ENCODE peak calls at places on chromosomes 1 and 21, in seven cellular contexts. S is A549, J is T-helper 17 cell, Q is choroid plexus epithelial cell, K is progenitor cell of endocrine pancreas, C is astrocyte of the spinal cord, N is A172. Z is an unnamed sample.

GRCh38 chr1:84855168-84855567 is 37.8 kb downstream of the LPAR3 start:
- DNase-seq in S (no peak), Q (no peak), C (no peak), J (no peak), N (peak), K (no peak), Z (no peak)

GRCh38 chr1:17010601-17011438 is 908 bp downstream of the ATP13A2 start:
- DNase-seq in K (no peak), Q (no peak), N (peak), S (no peak), C (no peak), J (no peak), Z (peak)

GRCh38 chr1:46427541-46427940 is 33.4 kb downstream of the FAAH start:
- DNase-seq in K (no peak), C (no peak), N (no peak), S (no peak), Q (no peak), J (no peak), Z (no peak)

GRCh38 chr21:27839512-27840115 is 872.7 kb upstream of the ADAMTS5 start:
- DNase-seq in Q (no peak), N (no peak), S (no peak), K (no peak), C (no peak), J (no peak), Z (no peak)

GRCh38 chr1:228882785-228883450 is 147.6 kb downstream of the RHOU start:
- DNase-seq in N (no peak), J (no peak), S (no peak), Q (no peak), C (no peak), K (no peak), Z (no peak)

GRCh38 chr1:12464627-12465056 is 153.4 kb downstream of the DHRS3 start:
- DNase-seq in Q (peak), J (no peak), K (no peak), N (no peak), C (peak), S (no peak), Z (no peak)

GRCh38 chr1:33420870-33421775 is 9.8 kb downstream of the PHC2 start:
- DNase-seq in C (peak), N (peak), Q (peak), S (no peak), K (no peak), J (no peak), Z (no peak)

GRCh38 chr21:46118871-46119564 is 21.1 kb downstream of the COL6A2 start:
- DNase-seq in Q (no peak), J (peak), C (no peak), S (no peak), N (no peak), K (peak), Z (no peak)

GRCh38 chr1:176271572-176271971 is 64.5 kb upstream of the COP1 start:
- DNase-seq in N (no peak), S (no peak), Q (no peak), K (no peak), C (no peak), J (no peak), Z (no peak)

GRCh38 chr1:67053535-67053784 is 488 bp downstream of the SLC35D1 start:
- DNase-seq in K (peak), S (no peak), J (peak), Q (no peak), C (no peak), N (no peak), Z (peak)

GRCh38 chr1:44553771-44554170 is 120.5 kb downstream of the TMEM53 start:
- DNase-seq in N (peak), Q (peak), C (peak), K (no peak), S (peak), J (no peak), Z (no peak)

GRCh38 chr1:182149411-182149965 is 88.0 kb upstream of the ZNF648 start:
- DNase-seq in J (no peak), Q (peak), S (peak), N (peak), K (no peak), C (peak), Z (no peak)

GRCh38 chr1:235054466-235054865 is 74.2 kb downstream of the TOMM20 start:
- DNase-seq in C (no peak), S (no peak), K (no peak), N (no peak), J (no peak), Q (no peak), Z (no peak)

GRCh38 chr1:180501865-180502360 is 464 bp downstream of the ACBD6 start:
- DNase-seq in K (no peak), S (no peak), N (no peak), Q (no peak), J (peak), C (no peak), Z (no peak)

GRCh38 chr1:66521736-66522365 is 12.1 kb upstream of the SGIP1 start:
- DNase-seq in S (peak), N (peak), J (no peak), Q (peak), K (no peak), C (peak), Z (no peak)

GRCh38 chr21:32991299-32991850 is 34.4 kb upstream of the OLIG2 start:
- DNase-seq in Q (no peak), N (no peak), J (no peak), S (no peak), C (no peak), K (no peak), Z (no peak)

GRCh38 chr1:3064296-3064850 is 4.6 kb upstream of the PRDM16 start:
- DNase-seq in S (no peak), C (no peak), K (no peak), N (no peak), J (no peak), Q (no peak), Z (no peak)

GRCh38 chr1:41789616-41790330 is 128.9 kb downstream of the HIVEP3 start:
- DNase-seq in K (no peak), C (no peak), Q (no peak), J (no peak), N (no peak), S (no peak), Z (no peak)

GRCh38 chr1:206508956-206509355 is 1.6 kb downstream of the RASSF5 start:
- DNase-seq in K (no peak), J (no peak), Q (peak), C (no peak), N (no peak), S (no peak), Z (no peak)

GRCh38 chr21:46181953-46182547 is 2.2 kb downstream of the SPATC1L start:
- DNase-seq in S (no peak), K (no peak), Q (no peak), C (no peak), J (no peak), N (no peak), Z (no peak)

GRCh38 chr1:44408181-44409018 is 3.3 kb downstream of the RNF220 start:
- DNase-seq in J (no peak), N (no peak), C (no peak), K (peak), S (no peak), Q (peak), Z (no peak)

GRCh38 chr1:88731475-88731874 is 47.4 kb downstream of the PKN2 start:
- DNase-seq in K (no peak), C (peak), Q (peak), J (no peak), N (peak), S (peak), Z (peak)

GRCh38 chr21:36388835-36389234 is 3.6 kb downstream of the CHAF1B start:
- DNase-seq in Q (peak), N (peak), S (peak), J (no peak), K (no peak), C (peak), Z (no peak)

GRCh38 chr1:15336866-15337265 is 72.8 kb upstream of the EFHD2 start:
- DNase-seq in Q (no peak), J (no peak), K (no peak), N (no peak), S (no peak), C (no peak), Z (no peak)

GRCh38 chr1:93692451-93692861 is 10.8 kb upstream of the BCAR3 start:
- DNase-seq in Q (no peak), N (peak), J (no peak), C (no peak), S (peak), K (no peak), Z (no peak)

GRCh38 chr1:153544453-153545066 is 1.0 kb downstream of the S100A4 start:
- DNase-seq in J (no peak), N (no peak), C (peak), K (no peak), Q (no peak), S (no peak), Z (no peak)